ENCODE peak calls at places on chromosomes 16 and 17, in seven cellular contexts. S, B, Q, K, C, A and M are unnamed samples.

GRCh38 chr17:50396261-50397110 is 837 bp downstream of the LRRC59 start:
- DNase-seq in S (peak; percentile 56), B (peak; percentile 56), Q (peak; percentile 68), K (peak; percentile 27), C (no peak), A (peak; percentile 1), M (no peak)

GRCh38 chr16:68592466-68593337 is 52.4 kb upstream of the CDH3 start:
- DNase-seq in S (no peak), B (no peak), Q (no peak), K (no peak), C (no peak), A (no peak), M (peak; percentile 41)

GRCh38 chr16:77945126-77945525 is 77.2 kb upstream of the CLEC3A start:
- DNase-seq in S (peak; percentile 63), B (no peak), Q (no peak), K (no peak), C (no peak), A (no peak), M (no peak)

GRCh38 chr17:63978266-63979200 is 5.8 kb upstream of the SCN4A start:
- DNase-seq in S (no peak), B (no peak), Q (no peak), K (no peak), C (no peak), A (no peak), M (no peak)

GRCh38 chr17:7176107-7176851 is 2.9 kb downstream of the ASGR1 start:
- DNase-seq in S (no peak), B (no peak), Q (no peak), K (no peak), C (no peak), A (no peak), M (no peak)

GRCh38 chr16:19235886-19236285 is 49.6 kb upstream of the CLEC19A start:
- DNase-seq in S (no peak), B (no peak), Q (no peak), K (no peak), C (no peak), A (no peak), M (no peak)

GRCh38 chr17:60770946-60771422 is 93.3 kb downstream of the BCAS3 start:
- DNase-seq in S (no peak), B (no peak), Q (no peak), K (no peak), C (no peak), A (no peak), M (no peak)

GRCh38 chr16:4613636-4614570 is 785 bp downstream of the UBALD1 start:
- DNase-seq in S (peak; percentile 48), B (no peak), Q (peak; percentile 23), K (peak; percentile 45), C (peak; percentile 70), A (no peak), M (peak; percentile 28)

GRCh38 chr16:21211486-21211885 is at the start of gene ZP2:
- DNase-seq in S (no peak), B (no peak), Q (no peak), K (no peak), C (no peak), A (no peak), M (no peak)

GRCh38 chr17:4539576-4540223 is 15.5 kb downstream of the MYBBP1A start:
- DNase-seq in S (no peak), B (no peak), Q (no peak), K (no peak), C (no peak), A (no peak), M (no peak)

GRCh38 chr16:72013389-72013788 is 4.8 kb downstream of the DHODH start:
- DNase-seq in S (peak; percentile 5), B (peak; percentile 9), Q (peak; percentile 86), K (no peak), C (no peak), A (no peak), M (no peak)

GRCh38 chr16:82079892-82080291 is 44.8 kb downstream of the HSD17B2 start:
- DNase-seq in S (no peak), B (no peak), Q (no peak), K (no peak), C (no peak), A (no peak), M (no peak)

GRCh38 chr17:12821376-12821940 is 32.2 kb downstream of the ARHGAP44 start:
- DNase-seq in S (peak; percentile 5), B (no peak), Q (no peak), K (no peak), C (no peak), A (no peak), M (no peak)

GRCh38 chr17:17723354-17724261 is 42.4 kb downstream of the RAI1 start:
- DNase-seq in S (peak; percentile 90), B (no peak), Q (no peak), K (no peak), C (peak; percentile 77), A (no peak), M (no peak)

GRCh38 chr17:48148029-48148759 is 40.6 kb downstream of the SNX11 start:
- DNase-seq in S (no peak), B (no peak), Q (no peak), K (no peak), C (no peak), A (no peak), M (no peak)

GRCh38 chr17:327971-328370 is 24.6 kb downstream of the RPH3AL start:
- DNase-seq in S (no peak), B (no peak), Q (no peak), K (no peak), C (no peak), A (no peak), M (no peak)
- H3K27ac ChIP-seq in S (no peak overlapping the region), B (no peak overlapping the region), Q (no peak overlapping the region), K (no peak overlapping the region), C (no peak overlapping the region), A (no peak overlapping the region), M (no peak overlapping the region)

GRCh38 chr17:80991645-80992076 is at the start of gene CHMP6:
- DNase-seq in S (peak; percentile 76), B (peak; percentile 71), Q (peak; percentile 66), K (peak; percentile 72), C (peak; percentile 89), A (peak; percentile 57), M (peak; percentile 75)
- H2AFZ ChIP-seq in S (peak within 1 kb of the TSS; percentile 100), B (peak within 1 kb of the TSS; percentile 83), Q (peak within 1 kb of the TSS; percentile 89), K (peak within 1 kb of the TSS; percentile 99), C (peak within 1 kb of the TSS; percentile 90), A (peak within 1 kb of the TSS; percentile 90), M (peak within 1 kb of the TSS; percentile 82)

DNA sequence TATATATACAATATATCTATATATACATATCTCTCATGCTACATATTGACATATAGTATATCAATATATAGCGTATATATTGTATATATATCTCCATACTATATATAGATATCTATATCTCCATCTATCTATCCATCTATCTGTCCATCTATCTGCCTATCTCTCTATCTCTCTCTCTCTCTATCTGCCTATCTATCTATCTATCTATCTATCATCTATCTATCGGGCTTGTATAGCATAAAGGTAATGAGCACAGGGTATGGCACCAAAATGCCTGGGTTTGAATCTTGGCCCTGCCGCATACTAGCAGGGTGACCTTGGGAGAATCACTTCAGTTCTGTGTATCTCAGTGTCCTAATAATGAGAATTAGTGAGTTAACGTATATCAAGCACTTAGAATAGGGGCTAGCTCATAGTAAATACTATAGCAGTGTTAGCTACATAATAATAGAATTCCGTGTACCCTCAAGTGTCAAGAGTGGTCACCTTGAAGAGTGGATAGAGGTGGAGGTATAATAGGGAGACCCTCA is 1.5 kb downstream of the ST6GALNAC1 start:
- DNase-seq in S (no peak), B (no peak), Q (no peak), K (no peak), C (no peak), A (no peak), M (no peak)
- H3K4me3 ChIP-seq in S (no peak overlapping the region), B (no peak overlapping the region), Q (no peak overlapping the region), K (no peak overlapping the region), C (no peak overlapping the region), A (no peak overlapping the region), M (no peak overlapping the region)

GRCh38 chr17:81165246-81166032 is at the start of gene PVALEF:
- DNase-seq in S (no peak), B (no peak), Q (no peak), K (no peak), C (peak; percentile 71), A (peak; percentile 38), M (no peak)

GRCh38 chr17:81167194-81167524 is 1.1 kb upstream of the AATK start:
- DNase-seq in S (no peak), B (no peak), Q (no peak), K (no peak), C (no peak), A (no peak), M (no peak)

GRCh38 chr17:81164464-81165245 is 652 bp upstream of the PVALEF start:
- DNase-seq in S (no peak), B (no peak), Q (no peak), K (no peak), C (peak; percentile 33), A (no peak), M (no peak)

GRCh38 chr17:81167638-81168037 is 1.6 kb upstream of the AATK start:
- DNase-seq in S (no peak), B (no peak), Q (no peak), K (no peak), C (no peak), A (no peak), M (no peak)

GRCh38 chr17:81166033-81166472 is at the start of gene AATK:
- DNase-seq in S (no peak), B (no peak), Q (no peak), K (no peak), C (no peak), A (no peak), M (no peak)
- H3K27ac ChIP-seq in S (no peak within 1 kb of the TSS), B (no peak within 1 kb of the TSS), Q (no peak within 1 kb of the TSS), K (no peak within 1 kb of the TSS), C (no peak within 1 kb of the TSS), A (peak within 1 kb of the TSS; percentile 27), M (no peak within 1 kb of the TSS)

DNA sequence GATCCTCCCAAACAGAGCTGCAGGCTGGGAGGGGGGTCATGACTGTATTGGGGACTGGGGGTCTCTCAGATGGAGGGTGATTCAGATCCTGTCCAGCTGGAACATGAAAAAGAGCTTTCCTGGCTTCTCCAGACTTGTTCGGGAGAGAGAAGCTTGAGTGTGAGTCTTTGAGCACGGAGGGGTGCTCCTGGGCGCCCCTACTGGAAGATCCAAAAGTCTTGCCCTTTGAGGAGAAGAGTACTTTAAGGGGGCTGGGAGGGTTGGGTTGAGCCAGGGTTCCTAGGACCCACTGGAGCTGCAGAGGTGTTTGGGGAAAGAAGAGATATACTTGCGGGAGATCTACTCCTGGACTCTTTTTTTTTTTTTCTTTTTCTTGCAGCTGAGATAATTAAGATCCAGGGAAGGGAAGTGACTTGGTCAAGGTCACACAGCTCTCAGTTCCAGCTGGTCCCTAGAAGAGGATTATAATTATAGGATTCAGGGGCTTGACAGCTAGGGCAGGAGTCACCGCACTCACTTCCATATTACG is 8.4 kb downstream of the RARA start:
- DNase-seq in S (peak; percentile 70), B (no peak), Q (peak; percentile 67), K (peak; percentile 65), C (peak; percentile 85), A (no peak), M (peak; percentile 70)
- H2AFZ ChIP-seq in S (peak overlapping the region; percentile 72), B (peak overlapping the region; percentile 97), Q (peak overlapping the region; percentile 57), K (peak overlapping the region; percentile 75), C (peak overlapping the region; percentile 66), A (peak overlapping the region; percentile 95), M (peak overlapping the region; percentile 66)

GRCh38 chr17:9645858-9646555 is 690 bp downstream of the USP43 start:
- DNase-seq in S (no peak), B (peak; percentile 77), Q (peak; percentile 76), K (no peak), C (peak; percentile 73), A (peak; percentile 27), M (no peak)
- H3K4me3 ChIP-seq in S (no peak overlapping the region), B (peak overlapping the region; percentile 94), Q (peak overlapping the region; percentile 69), K (no peak overlapping the region), C (peak overlapping the region; percentile 66), A (peak overlapping the region; percentile 83), M (peak overlapping the region; percentile 79)